ENCODE peak calls at places on chromosomes 5 and 9, in six cellular contexts. F, O, C, M, I and Q are unnamed samples.

GRCh38 chr9:107547772-107548297 is 58.3 kb upstream of the KLF4 start:
- DNase-seq in O (peak; percentile 28), F (no peak), I (no peak), M (no peak), C (no peak), Q (no peak)

GRCh38 chr5:75886706-75887105 is 169.5 kb upstream of the POC5 start:
- DNase-seq in M (peak; percentile 8), C (no peak), F (no peak), I (peak; percentile 18), O (no peak), Q (no peak)

GRCh38 chr9:114300153-114300845 is 22.6 kb upstream of the ORM1 start:
- DNase-seq in M (no peak), O (no peak), C (peak; percentile 8), F (no peak), I (no peak), Q (no peak)

GRCh38 chr9:136996361-136997281 is at the start of gene CLIC3:
- DNase-seq in M (peak; percentile 22), F (no peak), O (no peak), I (peak; percentile 60), C (no peak), Q (peak; percentile 85)

GRCh38 chr9:80320480-80320879 is 748.7 kb downstream of the TLE4 start:
- DNase-seq in M (peak; percentile 5), F (no peak), I (no peak), O (no peak), C (no peak), Q (no peak)

GRCh38 chr5:128538249-128539037 is 398 bp upstream of the FBN2 start:
- DNase-seq in O (peak; percentile 82), C (peak; percentile 74), M (peak; percentile 86), I (peak; percentile 77), F (peak; percentile 80), Q (peak; percentile 97)

GRCh38 chr5:411728-412127 is 31.2 kb upstream of the EXOC3 start:
- DNase-seq in F (no peak), I (no peak), C (peak; percentile 39), O (no peak), M (no peak), Q (peak; percentile 44)

GRCh38 chr9:21554813-21555212 is 72.7 kb upstream of the IFNE start:
- DNase-seq in C (no peak), F (no peak), O (no peak), M (no peak), I (no peak), Q (no peak)

GRCh38 chr9:124849801-124850200 is 3.5 kb upstream of the WDR38 start:
- DNase-seq in F (peak; percentile 82), M (peak; percentile 88), O (peak; percentile 79), C (peak; percentile 19), I (no peak), Q (no peak)

GRCh38 chr5:37739817-37740261 is 100.0 kb downstream of the GDNF start:
- DNase-seq in O (peak; percentile 79), M (peak; percentile 54), C (no peak), F (peak; percentile 61), I (no peak), Q (no peak)

GRCh38 chr5:20974423-20974822 is 986.4 kb upstream of the CDH18 start:
- DNase-seq in C (no peak), I (peak; percentile 73), M (no peak), O (peak; percentile 63), F (no peak), Q (no peak)

GRCh38 chr5:120017523-120017922 is 388.2 kb downstream of the FAM170A start:
- DNase-seq in O (peak; percentile 38), M (peak; percentile 50), F (peak; percentile 32), I (no peak), C (no peak), Q (no peak)

GRCh38 chr5:7391215-7391614 is 4.7 kb upstream of the ADCY2 start:
- DNase-seq in O (no peak), C (no peak), M (no peak), F (no peak), I (peak; percentile 40), Q (peak; percentile 67)

GRCh38 chr5:121962347-121962670 is 534 bp downstream of the SRFBP1 start:
- DNase-seq in I (no peak), M (no peak), F (no peak), C (no peak), O (no peak), Q (no peak)

GRCh38 chr5:154627711-154628678 is 127.2 kb upstream of the LARP1 start:
- DNase-seq in O (peak; percentile 85), F (no peak), C (no peak), M (no peak), I (no peak), Q (no peak)

GRCh38 chr9:91197232-91198181 is 164.2 kb downstream of the AUH start:
- DNase-seq in O (peak; percentile 100), F (peak; percentile 98), M (peak; percentile 96), C (no peak), I (peak; percentile 68), Q (no peak)

GRCh38 chr5:106876665-106877194 is 794.0 kb downstream of the EFNA5 start:
- DNase-seq in I (no peak), F (no peak), O (no peak), C (no peak), M (no peak), Q (no peak)

GRCh38 chr5:151097081-151097480 is 16.2 kb upstream of the TNIP1 start:
- DNase-seq in F (no peak), M (no peak), I (no peak), C (no peak), O (no peak), Q (no peak)

GRCh38 chr9:117034862-117035261 is 347.8 kb downstream of the TRIM32 start:
- DNase-seq in M (peak; percentile 41), C (no peak), I (peak; percentile 34), O (no peak), F (peak; percentile 2), Q (peak; percentile 91)

GRCh38 chr9:133708123-133708769 is 29.9 kb downstream of the SARDH start:
- DNase-seq in C (peak; percentile 71), M (no peak), O (no peak), F (no peak), I (no peak), Q (no peak)

GRCh38 chr5:142568271-142568995 is 117.5 kb downstream of the FGF1 start:
- DNase-seq in O (no peak), M (peak; percentile 72), I (no peak), C (peak; percentile 72), F (peak; percentile 90), Q (peak; percentile 35)

GRCh38 chr9:132994410-132995120 is 16.1 kb downstream of the GFI1B start:
- DNase-seq in C (peak; percentile 67), M (peak; percentile 43), I (peak; percentile 70), O (peak; percentile 35), F (peak; percentile 57), Q (peak; percentile 76)

GRCh38 chr9:92486371-92486770 is 4.1 kb upstream of the ASPN start:
- DNase-seq in M (no peak), F (no peak), C (no peak), I (no peak), O (no peak), Q (no peak)

GRCh38 chr5:165996484-165996883 is 2295.0 kb upstream of the WWC1 start:
- DNase-seq in O (no peak), F (no peak), M (no peak), C (no peak), I (no peak), Q (peak; percentile 55)

GRCh38 chr5:39424751-39425524 is at the start of gene DAB2:
- DNase-seq in I (peak; percentile 94), F (peak; percentile 96), C (peak; percentile 95), O (peak; percentile 94), M (peak; percentile 98), Q (peak; percentile 96)

GRCh38 chr5:138336952-138337684 is 948 bp upstream of the FAM53C start:
- DNase-seq in O (peak; percentile 91), M (peak; percentile 91), C (no peak), I (no peak), F (peak; percentile 79), Q (no peak)

GRCh38 chr5:149471406-149472183 is 79.6 kb downstream of the CSNK1A1 start:
- DNase-seq in O (peak; percentile 76), C (no peak), F (peak; percentile 57), I (peak; percentile 65), M (peak; percentile 74), Q (peak; percentile 67)

GRCh38 chr5:124519396-124519795 is 227.0 kb downstream of the ZNF608 start:
- DNase-seq in O (peak; percentile 92), F (peak; percentile 86), I (no peak), C (no peak), M (peak; percentile 90), Q (no peak)

GRCh38 chr9:134061019-134061687 is 6.7 kb downstream of the BRD3 start:
- DNase-seq in I (no peak), M (no peak), C (peak; percentile 59), O (no peak), F (no peak), Q (no peak)

GRCh38 chr5:11182441-11183080 is 421.5 kb upstream of the DAP start:
- DNase-seq in I (peak; percentile 80), C (no peak), F (peak; percentile 47), M (peak; percentile 49), O (peak; percentile 61), Q (peak; percentile 62)
- H3K9me3 ChIP-seq in I (no peaks in the 10 kb centered on the region), C (no peaks in the 10 kb centered on the region), F (no peaks in the 10 kb centered on the region), M (no peaks in the 10 kb centered on the region), O (no peaks in the 10 kb centered on the region), Q (no peaks in the 10 kb centered on the region)

DNA sequence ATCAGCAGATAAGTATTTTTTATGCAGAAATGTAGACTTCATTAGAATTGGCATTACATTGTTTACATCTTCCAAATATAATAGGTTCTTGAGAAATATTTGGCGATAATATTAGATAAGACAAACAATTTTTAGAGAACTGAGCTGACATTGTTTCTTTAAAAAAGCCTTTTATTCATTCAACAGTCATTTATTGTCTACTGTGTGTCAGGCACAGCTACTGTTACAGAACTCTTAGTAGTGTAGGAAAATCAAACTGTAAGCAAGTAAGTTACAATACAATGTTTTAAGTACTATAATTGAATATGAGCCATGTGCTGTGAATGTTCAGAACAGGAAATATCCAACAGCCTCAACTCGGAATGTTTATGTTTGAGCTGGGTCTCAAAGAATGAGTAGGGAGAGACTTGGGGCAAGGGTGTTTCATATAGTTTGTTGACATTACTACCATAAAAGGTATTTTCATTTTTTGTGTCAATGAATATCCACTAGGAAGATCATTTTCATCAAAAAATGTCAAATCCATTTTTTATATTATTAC is 114.0 kb downstream of the CDC42SE2 start:
- DNase-seq in F (peak; percentile 86), M (peak; percentile 73), O (peak; percentile 71), C (no peak), I (no peak), Q (no peak)
- H3K4me1 ChIP-seq in F (peaks cover 17% of the 10 kb centered on the region), M (peaks cover 3% of the 10 kb centered on the region), O (peaks cover 11% of the 10 kb centered on the region), C (peaks cover 13% of the 10 kb centered on the region), I (peaks cover 16% of the 10 kb centered on the region), Q (no peaks in the 10 kb centered on the region)

GRCh38 chr5:168409601-168410458 is 76.4 kb upstream of the RARS1 start:
- DNase-seq in M (peak; percentile 84), I (peak; percentile 62), O (peak; percentile 54), F (peak; percentile 91), C (no peak), Q (no peak)
- H3K9ac ChIP-seq in M (peak overlapping the region; percentile 14), I (peak overlapping the region; percentile 32), O (no peak overlapping the region), F (no peak overlapping the region), C (no peak overlapping the region), Q (no peak overlapping the region)

GRCh38 chr9:96738147-96739027 is 39.5 kb downstream of the ZNF510 start:
- DNase-seq in I (no peak), O (no peak), F (no peak), C (no peak), M (no peak), Q (no peak)

GRCh38 chr9:96741771-96742170 is 36.1 kb downstream of the ZNF510 start:
- DNase-seq in C (no peak), O (no peak), I (no peak), F (no peak), M (no peak), Q (no peak)
- H3K9me3 ChIP-seq in C (peaks cover 47% of the 10 kb centered on the region), O (no peaks in the 10 kb centered on the region), I (peaks cover 10% of the 10 kb centered on the region), F (peaks cover 16% of the 10 kb centered on the region), M (peaks cover 91% of the 10 kb centered on the region), Q (peaks cover 34% of the 10 kb centered on the region)